ENCODE peak calls at places on chromosomes 7 and 10, in seven cellular contexts. S is left ventricle myocardium inferior, A is tibial nerve, W is cardiac muscle cell, V is thoracic aorta, Q is SJCRH30, M is neuronal stem cell. O is an unnamed sample. For H3K27me3, the result is how much of the 10 kb centered on the place peaks cover.

GRCh38 chr10:132199268-132199853 is 12.6 kb downstream of the DPYSL4 start:
- DNase-seq in S (no peak), A (no peak), W (no peak), V (no peak), Q (no peak), M (no peak), O (no peak)

GRCh38 chr10:102413053-102413705 is 5.4 kb downstream of the PSD start:
- DNase-seq in S (no peak), A (no peak), W (no peak), V (no peak), Q (peak), M (no peak), O (no peak)

GRCh38 chr10:57979986-57980385 is 287.7 kb downstream of the IPMK start:
- DNase-seq in S (no peak), A (no peak), W (no peak), V (no peak), Q (no peak), M (no peak), O (no peak)

GRCh38 chr10:94314913-94315545 is 47.7 kb downstream of the NOC3L start:
- DNase-seq in S (no peak), A (no peak), W (no peak), V (no peak), Q (no peak), M (no peak), O (peak)

GRCh38 chr7:131893627-131894345 is 337.4 kb upstream of the PODXL start:
- DNase-seq in S (no peak), A (no peak), W (no peak), V (no peak), Q (no peak), M (no peak), O (no peak)

GRCh38 chr7:41006591-41006990 is 696.3 kb downstream of the INHBA start:
- DNase-seq in S (no peak), A (no peak), W (no peak), V (no peak), Q (no peak), M (no peak), O (no peak)

GRCh38 chr10:77158666-77159065 is 478.9 kb downstream of the KCNMA1 start:
- DNase-seq in S (no peak), A (no peak), W (no peak), V (no peak), Q (no peak), M (no peak), O (no peak)

GRCh38 chr10:78937388-78937787 is 131.4 kb upstream of the ZMIZ1 start:
- DNase-seq in S (no peak), A (no peak), W (no peak), V (no peak), Q (no peak), M (no peak), O (no peak)

GRCh38 chr7:154909241-154910105 is 93.5 kb downstream of the PAXIP1 start:
- DNase-seq in S (no peak), A (no peak), W (no peak), V (no peak), Q (no peak), M (no peak), O (no peak)

GRCh38 chr7:44765579-44766415 is 17.1 kb downstream of the ZMIZ2 start:
- DNase-seq in S (no peak), A (no peak), W (no peak), V (no peak), Q (no peak), M (no peak), O (no peak)

GRCh38 chr10:100579261-100579660 is 43.5 kb downstream of the HIF1AN start:
- DNase-seq in S (no peak), A (no peak), W (no peak), V (no peak), Q (no peak), M (no peak), O (no peak)

GRCh38 chr10:102208311-102209035 is 17.6 kb upstream of the ELOVL3 start:
- DNase-seq in S (no peak), A (no peak), W (no peak), V (no peak), Q (peak), M (no peak), O (no peak)

GRCh38 chr10:103715430-103715829 is 139.9 kb downstream of the SH3PXD2A start:
- DNase-seq in S (no peak), A (no peak), W (no peak), V (no peak), Q (no peak), M (no peak), O (no peak)

GRCh38 chr7:50304158-50304910 is at the start of gene IKZF1:
- DNase-seq in S (peak), A (no peak), W (peak), V (no peak), Q (no peak), M (no peak), O (peak)

GRCh38 chr7:142338633-142339501 is 81.0 kb upstream of the PRSS58 start:
- DNase-seq in S (no peak), A (no peak), W (peak), V (no peak), Q (peak), M (peak), O (peak)

GRCh38 chr10:86402283-86402931 is 35.8 kb upstream of the GRID1 start:
- DNase-seq in S (no peak), A (no peak), W (no peak), V (no peak), Q (no peak), M (no peak), O (no peak)

GRCh38 chr10:118800920-118801319 is 46.1 kb upstream of the CACUL1 start:
- DNase-seq in S (no peak), A (no peak), W (peak), V (no peak), Q (peak), M (no peak), O (peak)

GRCh38 chr7:126445991-126446390 is 806.8 kb downstream of the GRM8 start:
- DNase-seq in S (no peak), A (no peak), W (no peak), V (no peak), Q (peak), M (no peak), O (no peak)

GRCh38 chr10:96637709-96638108 is 50.9 kb upstream of the TM9SF3 start:
- DNase-seq in S (no peak), A (no peak), W (no peak), V (no peak), Q (no peak), M (no peak), O (no peak)

GRCh38 chr10:113867904-113868303 is 13.4 kb downstream of the NHLRC2 start:
- DNase-seq in S (no peak), A (no peak), W (no peak), V (no peak), Q (no peak), M (no peak), O (no peak)

GRCh38 chr7:98357751-98358161 is 43.1 kb downstream of the BAIAP2L1 start:
- DNase-seq in S (no peak), A (no peak), W (no peak), V (no peak), Q (no peak), M (no peak), O (no peak)

GRCh38 chr7:129147723-129148122 is 3.2 kb downstream of the TSPAN33 start:
- DNase-seq in S (no peak), A (no peak), W (no peak), V (no peak), Q (no peak), M (no peak), O (no peak)

GRCh38 chr7:12423355-12423994 is 19.8 kb upstream of the VWDE start:
- DNase-seq in S (no peak), A (no peak), W (no peak), V (no peak), Q (no peak), M (no peak), O (no peak)

GRCh38 chr7:97004931-97005763 is at the start of gene DLX6:
- DNase-seq in S (no peak), A (no peak), W (peak), V (no peak), Q (peak), M (peak), O (peak)

GRCh38 chr10:18689498-18689897 is 30.3 kb downstream of the ARL5B start:
- DNase-seq in S (no peak), A (no peak), W (peak), V (no peak), Q (peak), M (peak), O (peak)

GRCh38 chr10:79237801-79238520 is 109.3 kb upstream of the PPIF start:
- DNase-seq in S (no peak), A (no peak), W (no peak), V (no peak), Q (no peak), M (no peak), O (no peak)

GRCh38 chr7:117679120-117679519 is 194.1 kb downstream of the CTTNBP2 start:
- DNase-seq in S (no peak), A (no peak), W (no peak), V (no peak), Q (no peak), M (no peak), O (no peak)

GRCh38 chr7:25722856-25723255 is 429.1 kb upstream of the NFE2L3 start:
- DNase-seq in S (no peak), A (no peak), W (no peak), V (no peak), Q (no peak), M (no peak), O (peak)

GRCh38 chr7:107615910-107616680 is 36.0 kb downstream of the BCAP29 start:
- DNase-seq in S (no peak), A (no peak), W (no peak), V (no peak), Q (no peak), M (no peak), O (no peak)

GRCh38 chr10:10830316-10831061 is 187.2 kb upstream of the CELF2 start:
- DNase-seq in S (no peak), A (no peak), W (no peak), V (no peak), Q (no peak), M (no peak), O (no peak)

GRCh38 chr7:150356265-150356897 is 12.2 kb upstream of the REPIN1 start:
- DNase-seq in S (no peak), A (no peak), W (peak), V (no peak), Q (peak), M (peak), O (peak)

GRCh38 chr10:132785433-132786278 is at the start of gene NKX6-2:
- DNase-seq in S (no peak), A (no peak), W (peak), V (no peak), Q (no peak), M (peak), O (no peak)

GRCh38 chr10:103231047-103231551 is 14.6 kb upstream of the RPEL1 start:
- DNase-seq in S (no peak), A (no peak), W (peak), V (no peak), Q (peak), M (peak), O (peak)

GRCh38 chr10:125086716-125087115 is 73.6 kb downstream of the CTBP2 start:
- DNase-seq in S (no peak), A (no peak), W (no peak), V (no peak), Q (no peak), M (no peak), O (no peak)

GRCh38 chr10:125089486-125089885 is 70.9 kb downstream of the CTBP2 start:
- DNase-seq in S (no peak), A (no peak), W (no peak), V (no peak), Q (no peak), M (no peak), O (no peak)

GRCh38 chr10:125085281-125085680 is 75.1 kb downstream of the CTBP2 start:
- DNase-seq in S (no peak), A (no peak), W (no peak), V (no peak), Q (no peak), M (no peak), O (no peak)

GRCh38 chr10:125087191-125087896 is 73.0 kb downstream of the CTBP2 start:
- DNase-seq in S (no peak), A (no peak), W (no peak), V (no peak), Q (no peak), M (no peak), O (no peak)

DNA sequence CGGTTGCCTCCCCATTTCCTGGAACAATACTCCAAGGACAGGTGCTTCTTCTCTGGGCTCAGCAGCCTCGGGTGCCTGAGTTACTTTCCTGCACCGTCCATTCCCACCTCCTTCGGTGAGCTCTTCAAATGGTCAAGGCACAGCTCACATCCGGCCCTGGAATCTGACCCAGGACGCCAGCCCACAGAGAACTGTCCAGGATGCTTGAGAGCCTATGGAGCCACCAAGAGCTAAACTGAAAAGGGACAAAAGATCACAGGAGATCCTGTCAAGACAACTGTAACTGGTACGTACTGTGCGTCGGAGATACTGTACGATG is 72.5 kb downstream of the CTBP2 start:
- DNase-seq in S (no peak), A (no peak), W (no peak), V (no peak), Q (no peak), M (no peak), O (no peak)
- H3K27ac ChIP-seq in S (no peak), A (no peak), W (no peak), V (no peak), Q (no peak), M (no peak), O (no peak)

DNA sequence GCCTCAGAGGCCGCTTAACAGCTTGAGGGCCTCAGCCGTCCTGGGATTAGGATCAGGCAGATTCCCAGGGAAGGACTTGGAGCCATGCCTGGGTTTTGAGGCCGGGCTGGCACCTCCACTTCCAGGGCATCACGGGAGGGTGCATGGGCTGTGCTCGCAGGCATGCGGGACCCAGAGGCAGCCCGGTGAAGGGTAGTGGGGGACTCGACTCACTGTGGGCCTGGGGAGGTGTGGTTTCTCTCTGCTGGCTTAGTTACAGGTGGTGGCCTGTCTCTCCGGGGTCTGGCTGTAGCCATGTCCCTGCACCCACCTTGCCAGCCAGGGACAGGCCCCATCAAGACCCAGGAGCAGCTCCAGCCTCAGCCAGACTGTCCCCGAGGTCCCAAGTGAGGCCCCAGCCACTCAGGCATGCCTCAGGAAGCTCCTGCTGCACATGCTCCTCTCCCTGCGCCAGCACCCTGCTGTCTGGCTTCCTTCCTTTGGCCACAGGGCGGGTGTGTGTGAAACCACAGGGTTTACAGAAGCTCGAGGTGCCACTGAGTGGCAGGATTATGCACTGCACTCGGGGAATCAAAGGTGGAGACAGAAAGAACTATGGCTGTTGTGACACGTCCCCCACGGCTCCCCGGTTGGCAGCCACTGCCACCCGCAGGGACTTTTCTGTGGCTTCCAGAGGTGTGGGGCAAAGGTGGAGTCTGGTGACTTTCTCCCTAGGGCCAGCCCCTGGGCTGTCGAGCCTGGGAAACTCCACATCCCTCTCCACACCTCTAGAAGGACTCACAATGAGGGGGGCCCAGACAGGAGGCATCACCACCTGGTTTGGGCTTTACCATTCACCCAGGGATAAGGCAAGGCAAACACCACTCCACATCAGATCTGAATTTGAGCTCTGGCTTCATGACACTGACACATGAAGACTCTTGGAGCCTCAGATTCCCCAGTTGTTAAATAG is 19.7 kb downstream of the GOLGA7B start:
- DNase-seq in S (peak), A (peak), W (peak), V (peak), Q (peak), M (peak), O (peak)
- H3K27me3 ChIP-seq in S (half or more), A (under half), W (under half), V (under half), Q (under half), M (half or more), O (under half)

GRCh38 chr7:19773361-19773760 is at the start of gene TMEM196:
- DNase-seq in S (no peak), A (no peak), W (peak), V (no peak), Q (no peak), M (no peak), O (no peak)

GRCh38 chr7:19772858-19773337 is 519 bp downstream of the TMEM196 start:
- DNase-seq in S (no peak), A (no peak), W (peak), V (no peak), Q (no peak), M (peak), O (peak)

GRCh38 chr7:19776981-19777380 is 3.6 kb upstream of the TMEM196 start:
- DNase-seq in S (no peak), A (no peak), W (no peak), V (no peak), Q (no peak), M (no peak), O (no peak)

DNA sequence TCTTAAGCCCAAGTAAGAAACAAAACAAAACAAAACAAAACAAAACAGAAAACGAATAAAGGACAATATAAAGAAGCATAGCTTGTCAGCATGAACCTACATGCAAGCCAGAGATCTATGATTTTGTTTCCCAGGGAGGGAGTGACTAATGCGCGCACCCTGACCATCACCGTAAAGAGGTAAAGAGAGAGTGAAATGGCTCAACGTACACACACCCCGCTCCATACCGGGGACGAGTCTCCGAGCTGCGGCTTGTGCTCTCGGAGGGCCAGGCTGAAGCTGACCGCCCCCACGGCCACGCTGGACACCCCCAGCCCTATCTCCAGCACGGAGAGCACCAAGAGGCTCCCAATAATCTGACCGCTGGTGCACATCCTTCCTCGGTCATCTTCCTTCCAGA is 1.1 kb downstream of the TMEM196 start:
- DNase-seq in S (no peak), A (no peak), W (peak), V (no peak), Q (no peak), M (peak), O (no peak)
- H3K4me3 ChIP-seq in S (no peak), A (peak), W (no peak), V (peak), Q (no peak), M (peak), O (no peak)

GRCh38 chr7:149261321-149261828 is 621 bp upstream of the ZNF783 start:
- DNase-seq in S (no peak), A (no peak), W (no peak), V (no peak), Q (peak), M (no peak), O (peak)
- H3K27ac ChIP-seq in S (peak), A (peak), W (peak), V (peak), Q (peak), M (no peak), O (peak)

GRCh38 chr10:116080553-116080952 is 192.5 kb downstream of the GFRA1 start:
- DNase-seq in S (no peak), A (no peak), W (no peak), V (no peak), Q (no peak), M (no peak), O (no peak)
- H3K27me3 ChIP-seq in S (under half), A (under half), W (under half), V (under half), Q (under half), M (under half), O (half or more)

GRCh38 chr7:139618482-139619366 is 95.2 kb downstream of the CLEC2L start:
- DNase-seq in S (no peak), A (no peak), W (peak), V (no peak), Q (peak), M (peak), O (peak)
- H3K4me3 ChIP-seq in S (no peak), A (no peak), W (no peak), V (no peak), Q (no peak), M (no peak), O (no peak)

O was measured in A673.